ENCODE peak calls at places on chromosomes 4 and X, in seven cellular contexts. One of them, this sample, is unnamed.

GRCh38 chr4:54318904-54319303 is 89.8 kb downstream of the PDGFRA start:
- DNase-seq in tibial artery: no peak
- DNase-seq in heart left ventricle: no peak
- DNase-seq in SK-N-SH: peak; percentile 45
- DNase-seq in prostate gland: no peak
- DNase-seq in ovary: no peak
- DNase-seq in suprapubic skin: no peak
- DNase-seq in this sample: no peak

GRCh38 chrX:97609938-97610337 is 726.2 kb downstream of the RPA4 start:
- DNase-seq in tibial artery: no peak
- DNase-seq in heart left ventricle: no peak
- DNase-seq in SK-N-SH: no peak
- DNase-seq in prostate gland: no peak
- DNase-seq in ovary: no peak
- DNase-seq in suprapubic skin: no peak
- DNase-seq in this sample: no peak

GRCh38 chrX:40402771-40403533 is 177.8 kb upstream of the ATP6AP2 start:
- DNase-seq in tibial artery: peak; percentile 60
- DNase-seq in heart left ventricle: no peak
- DNase-seq in SK-N-SH: no peak
- DNase-seq in prostate gland: peak; percentile 14
- DNase-seq in ovary: peak; percentile 38
- DNase-seq in suprapubic skin: no peak
- DNase-seq in this sample: peak; percentile 48

GRCh38 chr4:24774452-24774851 is 20.9 kb upstream of the SOD3 start:
- DNase-seq in tibial artery: no peak
- DNase-seq in heart left ventricle: no peak
- DNase-seq in SK-N-SH: no peak
- DNase-seq in prostate gland: no peak
- DNase-seq in ovary: no peak
- DNase-seq in suprapubic skin: no peak
- DNase-seq in this sample: no peak

GRCh38 chr4:177356191-177356590 is 46.5 kb downstream of the NEIL3 start:
- DNase-seq in tibial artery: no peak
- DNase-seq in heart left ventricle: no peak
- DNase-seq in SK-N-SH: no peak
- DNase-seq in prostate gland: no peak
- DNase-seq in ovary: no peak
- DNase-seq in suprapubic skin: no peak
- DNase-seq in this sample: no peak

GRCh38 chr4:112823141-112823540 is 186.2 kb downstream of the LARP7 start:
- DNase-seq in tibial artery: no peak
- DNase-seq in heart left ventricle: no peak
- DNase-seq in SK-N-SH: no peak
- DNase-seq in prostate gland: no peak
- DNase-seq in ovary: no peak
- DNase-seq in suprapubic skin: no peak
- DNase-seq in this sample: no peak

GRCh38 chr4:42237451-42237850 is 85.0 kb upstream of the BEND4 start:
- DNase-seq in tibial artery: no peak
- DNase-seq in heart left ventricle: no peak
- DNase-seq in SK-N-SH: no peak
- DNase-seq in prostate gland: no peak
- DNase-seq in ovary: no peak
- DNase-seq in suprapubic skin: no peak
- DNase-seq in this sample: no peak

GRCh38 chrX:85569691-85570090 is 190.2 kb upstream of the POF1B start:
- DNase-seq in tibial artery: no peak
- DNase-seq in heart left ventricle: no peak
- DNase-seq in SK-N-SH: no peak
- DNase-seq in prostate gland: no peak
- DNase-seq in ovary: no peak
- DNase-seq in suprapubic skin: no peak
- DNase-seq in this sample: no peak

GRCh38 chrX:71111851-71112468 is 583 bp upstream of the IL2RG start:
- DNase-seq in tibial artery: no peak
- DNase-seq in heart left ventricle: no peak
- DNase-seq in SK-N-SH: no peak
- DNase-seq in prostate gland: no peak
- DNase-seq in ovary: no peak
- DNase-seq in suprapubic skin: no peak
- DNase-seq in this sample: no peak

GRCh38 chr4:78601013-78601412 is 49.4 kb downstream of the ANXA3 start:
- DNase-seq in tibial artery: no peak
- DNase-seq in heart left ventricle: peak; percentile 25
- DNase-seq in SK-N-SH: no peak
- DNase-seq in prostate gland: no peak
- DNase-seq in ovary: no peak
- DNase-seq in suprapubic skin: no peak
- DNase-seq in this sample: peak; percentile 16

GRCh38 chrX:77635372-77635771 is 150.6 kb downstream of the ATRX start:
- DNase-seq in tibial artery: no peak
- DNase-seq in heart left ventricle: no peak
- DNase-seq in SK-N-SH: no peak
- DNase-seq in prostate gland: no peak
- DNase-seq in ovary: no peak
- DNase-seq in suprapubic skin: no peak
- DNase-seq in this sample: no peak

GRCh38 chr4:77021614-77022089 is 54.1 kb downstream of the CCNI start:
- DNase-seq in tibial artery: peak; percentile 71
- DNase-seq in heart left ventricle: no peak
- DNase-seq in SK-N-SH: no peak
- DNase-seq in prostate gland: peak; percentile 42
- DNase-seq in ovary: peak; percentile 60
- DNase-seq in suprapubic skin: no peak
- DNase-seq in this sample: no peak

GRCh38 chr4:113637363-113637762 is 124.2 kb downstream of the CAMK2D start:
- DNase-seq in tibial artery: no peak
- DNase-seq in heart left ventricle: no peak
- DNase-seq in SK-N-SH: no peak
- DNase-seq in prostate gland: no peak
- DNase-seq in ovary: no peak
- DNase-seq in suprapubic skin: no peak
- DNase-seq in this sample: no peak

GRCh38 chr4:41632481-41633073 is 94.6 kb downstream of the LIMCH1 start:
- DNase-seq in tibial artery: no peak
- DNase-seq in heart left ventricle: no peak
- DNase-seq in SK-N-SH: no peak
- DNase-seq in prostate gland: no peak
- DNase-seq in ovary: no peak
- DNase-seq in suprapubic skin: no peak
- DNase-seq in this sample: no peak

GRCh38 chr4:36196145-36196925 is 48.0 kb downstream of the ARAP2 start:
- DNase-seq in tibial artery: no peak
- DNase-seq in heart left ventricle: no peak
- DNase-seq in SK-N-SH: no peak
- DNase-seq in prostate gland: no peak
- DNase-seq in ovary: no peak
- DNase-seq in suprapubic skin: no peak
- DNase-seq in this sample: no peak

GRCh38 chr4:127410201-127410600 is 222.6 kb upstream of the INTU start:
- DNase-seq in tibial artery: peak; percentile 73
- DNase-seq in heart left ventricle: peak; percentile 23
- DNase-seq in SK-N-SH: no peak
- DNase-seq in prostate gland: no peak
- DNase-seq in ovary: no peak
- DNase-seq in suprapubic skin: no peak
- DNase-seq in this sample: no peak

GRCh38 chr4:117326091-117326490 is 240.7 kb upstream of the TRAM1L1 start:
- DNase-seq in tibial artery: no peak
- DNase-seq in heart left ventricle: no peak
- DNase-seq in SK-N-SH: no peak
- DNase-seq in prostate gland: no peak
- DNase-seq in ovary: no peak
- DNase-seq in suprapubic skin: no peak
- DNase-seq in this sample: no peak

GRCh38 chr4:108466936-108467902 is 153.2 kb upstream of the RPL34 start:
- DNase-seq in tibial artery: no peak
- DNase-seq in heart left ventricle: no peak
- DNase-seq in SK-N-SH: no peak
- DNase-seq in prostate gland: no peak
- DNase-seq in ovary: no peak
- DNase-seq in suprapubic skin: no peak
- DNase-seq in this sample: no peak

GRCh38 chrX:18574591-18574990 is 97.3 kb downstream of the RS1 start:
- DNase-seq in tibial artery: peak; percentile 71
- DNase-seq in heart left ventricle: peak; percentile 24
- DNase-seq in SK-N-SH: no peak
- DNase-seq in prostate gland: no peak
- DNase-seq in ovary: peak; percentile 78
- DNase-seq in suprapubic skin: no peak
- DNase-seq in this sample: peak; percentile 49

GRCh38 chrX:16848541-16848940 is 21.6 kb downstream of the RBBP7 start:
- DNase-seq in tibial artery: no peak
- DNase-seq in heart left ventricle: no peak
- DNase-seq in SK-N-SH: no peak
- DNase-seq in prostate gland: no peak
- DNase-seq in ovary: no peak
- DNase-seq in suprapubic skin: no peak
- DNase-seq in this sample: no peak
- H3K36me3 ChIP-seq in tibial artery: no peaks in the 10 kb centered on the region
- H3K36me3 ChIP-seq in heart left ventricle: peaks cover 97% of the 10 kb centered on the region
- H3K36me3 ChIP-seq in SK-N-SH: peaks cover 76% of the 10 kb centered on the region
- H3K36me3 ChIP-seq in prostate gland: no peaks in the 10 kb centered on the region
- H3K36me3 ChIP-seq in ovary: no peaks in the 10 kb centered on the region
- H3K36me3 ChIP-seq in suprapubic skin: peaks cover 32% of the 10 kb centered on the region
- H3K36me3 ChIP-seq in this sample: no peaks in the 10 kb centered on the region

GRCh38 chr4:81469774-81470455 is 1.8 kb downstream of the RASGEF1B start:
- DNase-seq in tibial artery: no peak
- DNase-seq in heart left ventricle: no peak
- DNase-seq in SK-N-SH: no peak
- DNase-seq in prostate gland: no peak
- DNase-seq in ovary: no peak
- DNase-seq in suprapubic skin: no peak
- DNase-seq in this sample: no peak

GRCh38 chr4:81470456-81471327 is 1.0 kb downstream of the RASGEF1B start:
- DNase-seq in tibial artery: peak; percentile 72
- DNase-seq in heart left ventricle: peak; percentile 59
- DNase-seq in SK-N-SH: no peak
- DNase-seq in prostate gland: peak; percentile 55
- DNase-seq in ovary: no peak
- DNase-seq in suprapubic skin: peak; percentile 83
- DNase-seq in this sample: peak; percentile 28

GRCh38 chr4:81473086-81473396 is 1.3 kb upstream of the RASGEF1B start:
- DNase-seq in tibial artery: no peak
- DNase-seq in heart left ventricle: no peak
- DNase-seq in SK-N-SH: no peak
- DNase-seq in prostate gland: no peak
- DNase-seq in ovary: no peak
- DNase-seq in suprapubic skin: no peak
- DNase-seq in this sample: no peak

GRCh38 chr4:81471361-81472248 is at the start of gene RASGEF1B:
- DNase-seq in tibial artery: peak; percentile 94
- DNase-seq in heart left ventricle: peak; percentile 91
- DNase-seq in SK-N-SH: peak; percentile 79
- DNase-seq in prostate gland: peak; percentile 92
- DNase-seq in ovary: peak; percentile 86
- DNase-seq in suprapubic skin: peak; percentile 91
- DNase-seq in this sample: peak; percentile 84

GRCh38 chr4:81472249-81473085 is 760 bp upstream of the RASGEF1B start:
- DNase-seq in tibial artery: peak; percentile 73
- DNase-seq in heart left ventricle: no peak
- DNase-seq in SK-N-SH: peak; percentile 23
- DNase-seq in prostate gland: no peak
- DNase-seq in ovary: no peak
- DNase-seq in suprapubic skin: no peak
- DNase-seq in this sample: peak; percentile 26
- TF ChIP-seq CTCF in tibial artery: peak; percentile 20
- TF ChIP-seq CTCF in heart left ventricle: peak; percentile 43
- TF ChIP-seq CTCF in SK-N-SH: peak; percentile 14
- TF ChIP-seq CTCF in prostate gland: no peak
- TF ChIP-seq CTCF in ovary: no peak
- TF ChIP-seq CTCF in suprapubic skin: peak; percentile 12
- TF ChIP-seq CTCF in this sample: peak; percentile 11

DNA sequence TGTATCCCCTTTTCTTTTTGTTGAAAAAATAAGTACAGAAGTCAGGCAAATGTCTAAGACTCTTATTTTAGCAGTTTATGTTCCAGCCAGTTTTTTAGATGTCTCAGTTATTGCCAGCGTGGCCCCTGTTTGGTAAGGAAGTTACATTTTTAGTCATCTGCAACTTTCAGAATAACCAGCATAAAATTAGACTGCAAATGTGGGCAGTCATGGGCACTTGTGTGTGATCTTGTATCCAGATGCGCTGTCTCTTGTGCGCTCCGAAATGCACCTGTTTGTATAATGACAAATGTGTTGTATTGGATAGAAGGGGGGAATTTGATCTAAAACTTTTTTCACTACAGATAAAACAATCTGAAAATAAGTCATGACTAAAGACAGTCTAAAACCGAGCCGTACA is 44.3 kb upstream of the CLCN4 start:
- DNase-seq in tibial artery: no peak
- DNase-seq in heart left ventricle: no peak
- DNase-seq in SK-N-SH: no peak
- DNase-seq in prostate gland: no peak
- DNase-seq in ovary: no peak
- DNase-seq in suprapubic skin: no peak
- DNase-seq in this sample: no peak
- H3K9me3 ChIP-seq in tibial artery: no peaks in the 10 kb centered on the region
- H3K9me3 ChIP-seq in heart left ventricle: no peaks in the 10 kb centered on the region
- H3K9me3 ChIP-seq in SK-N-SH: no peaks in the 10 kb centered on the region
- H3K9me3 ChIP-seq in prostate gland: no peaks in the 10 kb centered on the region
- H3K9me3 ChIP-seq in ovary: no peaks in the 10 kb centered on the region
- H3K9me3 ChIP-seq in suprapubic skin: no peaks in the 10 kb centered on the region
- H3K9me3 ChIP-seq in this sample: no peaks in the 10 kb centered on the region

GRCh38 chr4:121814756-121815155 is 8.9 kb downstream of the CCNA2 start:
- DNase-seq in tibial artery: no peak
- DNase-seq in heart left ventricle: no peak
- DNase-seq in SK-N-SH: no peak
- DNase-seq in prostate gland: no peak
- DNase-seq in ovary: no peak
- DNase-seq in suprapubic skin: no peak
- DNase-seq in this sample: no peak
- H3K36me3 ChIP-seq in tibial artery: peaks cover 46% of the 10 kb centered on the region
- H3K36me3 ChIP-seq in heart left ventricle: peaks cover 99% of the 10 kb centered on the region
- H3K36me3 ChIP-seq in SK-N-SH: peaks cover 91% of the 10 kb centered on the region
- H3K36me3 ChIP-seq in prostate gland: no peaks in the 10 kb centered on the region
- H3K36me3 ChIP-seq in ovary: no peaks in the 10 kb centered on the region
- H3K36me3 ChIP-seq in suprapubic skin: peaks cover 87% of the 10 kb centered on the region
- H3K36me3 ChIP-seq in this sample: no peaks in the 10 kb centered on the region

GRCh38 chr4:10889819-10890218 is 205.3 kb upstream of the CLNK start:
- DNase-seq in tibial artery: no peak
- DNase-seq in heart left ventricle: no peak
- DNase-seq in SK-N-SH: no peak
- DNase-seq in prostate gland: no peak
- DNase-seq in ovary: no peak
- DNase-seq in suprapubic skin: no peak
- DNase-seq in this sample: no peak
- TF ChIP-seq CTCF in tibial artery: no peak
- TF ChIP-seq CTCF in heart left ventricle: no peak
- TF ChIP-seq CTCF in SK-N-SH: no peak
- TF ChIP-seq CTCF in prostate gland: no peak
- TF ChIP-seq CTCF in ovary: no peak
- TF ChIP-seq CTCF in suprapubic skin: no peak
- TF ChIP-seq CTCF in this sample: no peak

GRCh38 chrX:131287556-131288179 is 1.4 kb downstream of the IGSF1 start:
- DNase-seq in tibial artery: no peak
- DNase-seq in heart left ventricle: no peak
- DNase-seq in SK-N-SH: no peak
- DNase-seq in prostate gland: no peak
- DNase-seq in ovary: no peak
- DNase-seq in suprapubic skin: no peak
- DNase-seq in this sample: no peak
- H3K9me3 ChIP-seq in tibial artery: no peaks in the 10 kb centered on the region
- H3K9me3 ChIP-seq in heart left ventricle: no peaks in the 10 kb centered on the region
- H3K9me3 ChIP-seq in SK-N-SH: no peaks in the 10 kb centered on the region
- H3K9me3 ChIP-seq in prostate gland: no peaks in the 10 kb centered on the region
- H3K9me3 ChIP-seq in ovary: no peaks in the 10 kb centered on the region
- H3K9me3 ChIP-seq in suprapubic skin: no peaks in the 10 kb centered on the region
- H3K9me3 ChIP-seq in this sample: no peaks in the 10 kb centered on the region

GRCh38 chr4:3215256-3215655 is 33.7 kb upstream of the MSANTD1 start:
- DNase-seq in tibial artery: peak; percentile 6
- DNase-seq in heart left ventricle: no peak
- DNase-seq in SK-N-SH: no peak
- DNase-seq in prostate gland: no peak
- DNase-seq in ovary: peak; percentile 13
- DNase-seq in suprapubic skin: no peak
- DNase-seq in this sample: no peak
- H3K36me3 ChIP-seq in tibial artery: peaks cover 81% of the 10 kb centered on the region
- H3K36me3 ChIP-seq in heart left ventricle: peaks cover 95% of the 10 kb centered on the region
- H3K36me3 ChIP-seq in SK-N-SH: peaks cover 28% of the 10 kb centered on the region
- H3K36me3 ChIP-seq in prostate gland: peaks cover 35% of the 10 kb centered on the region
- H3K36me3 ChIP-seq in ovary: no peaks in the 10 kb centered on the region
- H3K36me3 ChIP-seq in suprapubic skin: peaks cover 85% of the 10 kb centered on the region
- H3K36me3 ChIP-seq in this sample: no peaks in the 10 kb centered on the region